ENCODE peak calls at places on chromosomes 16 and 17, in six cellular contexts. I is suprapubic skin, K is testis, N is endodermal cell, W is neural progenitor cell, P is bronchial epithelial cell. Z is an unnamed sample.

GRCh38 chr17:74801896-74802295 is 25.8 kb upstream of the NAT9 start:
- DNase-seq in I (no peak), K (no peak), N (no peak), W (no peak), P (peak; percentile 18), Z (no peak)

GRCh38 chr17:73492802-73493139 is 151.5 kb downstream of the SDK2 start:
- DNase-seq in I (no peak), K (no peak), N (peak; percentile 90), W (no peak), P (no peak), Z (no peak)

GRCh38 chr17:37816951-37817350 is 72.1 kb upstream of the HNF1B start:
- DNase-seq in I (no peak), K (no peak), N (peak; percentile 38), W (no peak), P (peak; percentile 8), Z (no peak)

GRCh38 chr16:29665294-29666077 is 2.4 kb downstream of the SPN start:
- DNase-seq in I (no peak), K (no peak), N (peak; percentile 53), W (no peak), P (no peak), Z (no peak)

GRCh38 chr17:40319651-40320550 is 10.9 kb downstream of the RARA start:
- DNase-seq in I (peak; percentile 84), K (peak; percentile 61), N (no peak), W (no peak), P (no peak), Z (peak; percentile 71)

GRCh38 chr16:83046664-83047063 is 419.9 kb downstream of the CDH13 start:
- DNase-seq in I (no peak), K (no peak), N (no peak), W (no peak), P (no peak), Z (no peak)

GRCh38 chr16:29231231-29231630 is 175.3 kb downstream of the NPIPB11 start:
- DNase-seq in I (peak; percentile 72), K (no peak), N (no peak), W (peak; percentile 7), P (no peak), Z (no peak)

GRCh38 chr16:84503751-84504395 is 586 bp downstream of the MEAK7 start:
- DNase-seq in I (no peak), K (no peak), N (peak; percentile 67), W (peak; percentile 22), P (peak; percentile 50), Z (no peak)

GRCh38 chr17:19744492-19744891 is 3.6 kb downstream of the ALDH3A1 start:
- DNase-seq in I (no peak), K (no peak), N (no peak), W (no peak), P (no peak), Z (no peak)

GRCh38 chr17:79019631-79020584 is 4.1 kb upstream of the C1QTNF1 start:
- DNase-seq in I (peak; percentile 86), K (peak; percentile 82), N (peak; percentile 77), W (peak; percentile 53), P (peak; percentile 66), Z (peak; percentile 89)

GRCh38 chr16:27254262-27254811 is 14.2 kb downstream of the NSMCE1 start:
- DNase-seq in I (no peak), K (no peak), N (no peak), W (no peak), P (no peak), Z (no peak)

GRCh38 chr16:15052747-15053476 is 3.0 kb downstream of the NTAN1 start:
- DNase-seq in I (no peak), K (no peak), N (no peak), W (no peak), P (peak; percentile 34), Z (no peak)

GRCh38 chr17:75406222-75406615 is 741 bp upstream of the GRB2 start:
- DNase-seq in I (no peak), K (no peak), N (peak; percentile 56), W (peak; percentile 28), P (no peak), Z (no peak)

GRCh38 chr17:72123496-72123963 is 2.7 kb downstream of the SOX9 start:
- DNase-seq in I (no peak), K (peak; percentile 59), N (peak; percentile 70), W (no peak), P (no peak), Z (no peak)

GRCh38 chr16:84065536-84066132 is 23.0 kb upstream of the SLC38A8 start:
- DNase-seq in I (no peak), K (peak; percentile 83), N (peak; percentile 85), W (peak; percentile 73), P (peak; percentile 61), Z (peak; percentile 46)

GRCh38 chr16:50372611-50373344 is 4.0 kb upstream of the BRD7 start:
- DNase-seq in I (no peak), K (no peak), N (no peak), W (no peak), P (peak; percentile 75), Z (no peak)

GRCh38 chr16:27770271-27771196 is 220.6 kb downstream of the KATNIP start:
- DNase-seq in I (no peak), K (no peak), N (no peak), W (no peak), P (no peak), Z (no peak)

GRCh38 chr17:77409282-77410161 is 268.8 kb downstream of the SEC14L1 start:
- DNase-seq in I (no peak), K (peak; percentile 72), N (peak; percentile 90), W (peak; percentile 78), P (no peak), Z (no peak)

GRCh38 chr17:19781488-19782458 is 33.7 kb upstream of the ALDH3A1 start:
- DNase-seq in I (no peak), K (no peak), N (no peak), W (no peak), P (no peak), Z (no peak)

GRCh38 chr17:20999044-20999573 is 43.7 kb downstream of the USP22 start:
- DNase-seq in I (no peak), K (peak; percentile 34), N (peak; percentile 72), W (no peak), P (no peak), Z (no peak)

GRCh38 chr17:40551874-40552768 is 13.2 kb downstream of the CCR7 start:
- DNase-seq in I (peak; percentile 83), K (peak; percentile 46), N (peak; percentile 45), W (no peak), P (no peak), Z (peak; percentile 7)

GRCh38 chr16:11211977-11212818 is 43.8 kb downstream of the SOCS1 start:
- DNase-seq in I (no peak), K (no peak), N (no peak), W (no peak), P (no peak), Z (no peak)

GRCh38 chr17:62778990-62779681 is 29.0 kb downstream of the MARCHF10 start:
- DNase-seq in I (peak; percentile 69), K (peak; percentile 26), N (peak; percentile 66), W (no peak), P (peak; percentile 99), Z (peak; percentile 57)

GRCh38 chr17:50361561-50362480 is 11.2 kb downstream of the MRPL27 start:
- DNase-seq in I (no peak), K (peak; percentile 75), N (peak; percentile 91), W (peak; percentile 80), P (peak; percentile 63), Z (peak; percentile 70)
- H3K36me3 ChIP-seq in I (peaks cover 59% of the 10 kb centered on the region), K (no peaks in the 10 kb centered on the region), N (peaks cover 44% of the 10 kb centered on the region), W (no peaks in the 10 kb centered on the region), P (peaks cover 19% of the 10 kb centered on the region), Z (peaks cover 52% of the 10 kb centered on the region)

GRCh38 chr16:9114842-9115241 is 23.4 kb downstream of the HAPSTR1 start:
- DNase-seq in I (no peak), K (no peak), N (peak; percentile 45), W (no peak), P (no peak), Z (no peak)
- TF ChIP-seq CTCF in I (no peak), K (no peak), N (peak; percentile 53), W (no peak), P (no peak), Z (no peak)

DNA sequence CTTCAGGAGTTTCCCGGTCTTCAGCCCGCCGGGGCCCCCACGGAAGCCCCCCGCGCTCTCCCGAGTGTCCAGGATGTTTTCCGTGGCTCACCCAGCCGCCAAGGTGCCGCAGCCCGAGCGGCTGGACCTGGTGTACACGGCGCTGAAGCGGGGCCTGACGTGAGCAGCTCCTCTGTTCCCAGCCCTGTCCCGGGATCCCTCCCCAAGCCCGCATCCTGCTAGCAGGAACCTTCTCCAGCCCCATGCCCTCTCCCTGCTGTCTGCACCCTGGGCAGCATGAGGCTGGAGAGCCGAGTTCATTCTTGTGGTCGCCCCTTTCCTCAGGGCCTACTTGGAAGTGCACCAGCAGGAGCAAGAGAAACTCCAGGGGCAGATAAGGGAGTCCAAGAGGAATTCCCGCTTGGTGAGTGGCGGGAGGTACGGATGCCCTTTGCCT is 10.1 kb downstream of the RIPOR1 start:
- DNase-seq in I (no peak), K (no peak), N (peak; percentile 74), W (peak; percentile 20), P (no peak), Z (no peak)
- H3K36me3 ChIP-seq in I (peaks cover 43% of the 10 kb centered on the region), K (no peaks in the 10 kb centered on the region), N (peaks cover 44% of the 10 kb centered on the region), W (no peaks in the 10 kb centered on the region), P (peaks cover 19% of the 10 kb centered on the region), Z (peaks cover 60% of the 10 kb centered on the region)

GRCh38 chr16:59108374-59108773 is 374.3 kb upstream of the GOT2 start:
- DNase-seq in I (no peak), K (no peak), N (no peak), W (no peak), P (no peak), Z (no peak)
- TF ChIP-seq CTCF in I (no peak), K (no peak), N (no peak), W (no peak), P (no peak), Z (no peak)

GRCh38 chr17:4101799-4102405 is 40.9 kb downstream of the ZZEF1 start:
- DNase-seq in I (no peak), K (no peak), N (no peak), W (no peak), P (no peak), Z (no peak)
- H3K36me3 ChIP-seq in I (peaks cover 72% of the 10 kb centered on the region), K (no peaks in the 10 kb centered on the region), N (peaks cover 63% of the 10 kb centered on the region), W (no peaks in the 10 kb centered on the region), P (peaks cover 12% of the 10 kb centered on the region), Z (peaks cover 69% of the 10 kb centered on the region)